ENCODE peak calls at places on chromosomes 11 and 22, in four cellular contexts. L, E, P and O are unnamed samples.

GRCh38 chr11:130209944-130210854 is 50.6 kb downstream of the ST14 start:
- DNase-seq in P (no peak), E (no peak), L (no peak), O (no peak)

GRCh38 chr11:61293869-61294716 is 1.0 kb downstream of the VWCE start:
- DNase-seq in L (peak; percentile 25), P (peak; percentile 35), E (no peak), O (peak; percentile 57)

GRCh38 chr11:117823294-117823940 is 1.1 kb downstream of the FXYD2 start:
- DNase-seq in P (no peak), E (no peak), L (no peak), O (peak; percentile 39)

GRCh38 chr11:38173671-38174070 is 1575.6 kb upstream of the RAG2 start:
- DNase-seq in P (no peak), E (no peak), L (no peak), O (peak; percentile 3)

GRCh38 chr11:61602775-61603569 is 22.1 kb upstream of the SYT7 start:
- DNase-seq in E (no peak), L (peak; percentile 55), P (peak; percentile 97), O (no peak)

GRCh38 chr11:68855205-68855978 is 13.7 kb upstream of the CPT1A start:
- DNase-seq in P (peak; percentile 47), L (no peak), E (no peak), O (peak; percentile 60)

GRCh38 chr11:103619480-103619879 is 417.0 kb upstream of the DDI1 start:
- DNase-seq in L (no peak), E (no peak), P (no peak), O (no peak)

GRCh38 chr11:92735039-92735438 is 234.4 kb upstream of the MTNR1B start:
- DNase-seq in L (no peak), P (no peak), E (no peak), O (peak; percentile 20)

GRCh38 chr11:13939952-13940610 is 22.4 kb upstream of the SPON1 start:
- DNase-seq in E (no peak), P (no peak), L (peak; percentile 66), O (no peak)

GRCh38 chr11:120210651-120211521 is at the start of gene OAF:
- DNase-seq in P (peak; percentile 87), E (no peak), L (peak; percentile 77), O (peak; percentile 94)

GRCh38 chr22:26952654-26953379 is 295.4 kb downstream of the MIAT start:
- DNase-seq in E (no peak), L (no peak), P (no peak), O (peak; percentile 59)

GRCh38 chr22:18057568-18058209 is 20.1 kb upstream of the PEX26 start:
- DNase-seq in L (no peak), E (no peak), P (peak; percentile 100), O (no peak)

GRCh38 chr11:36363361-36364272 is 67.5 kb downstream of the PRR5L start:
- DNase-seq in P (peak; percentile 83), L (peak; percentile 30), E (no peak), O (peak; percentile 69)

GRCh38 chr11:78767409-78767932 is 192.8 kb upstream of the NARS2 start:
- DNase-seq in L (no peak), E (no peak), P (peak; percentile 16), O (no peak)

GRCh38 chr22:47174671-47175111 is 412.2 kb downstream of the TBC1D22A start:
- DNase-seq in P (no peak), L (no peak), E (no peak), O (no peak)

GRCh38 chr22:37623075-37624016 is 14.7 kb downstream of the GGA1 start:
- DNase-seq in E (no peak), P (no peak), L (peak; percentile 69), O (peak; percentile 86)

GRCh38 chr11:84607975-84608787 is 1019.0 kb downstream of the DLG2 start:
- DNase-seq in L (no peak), P (no peak), E (no peak), O (no peak)

GRCh38 chr11:73203790-73204189 is 14.3 kb upstream of the P2RY2 start:
- DNase-seq in P (no peak), E (no peak), L (no peak), O (no peak)

DNA sequence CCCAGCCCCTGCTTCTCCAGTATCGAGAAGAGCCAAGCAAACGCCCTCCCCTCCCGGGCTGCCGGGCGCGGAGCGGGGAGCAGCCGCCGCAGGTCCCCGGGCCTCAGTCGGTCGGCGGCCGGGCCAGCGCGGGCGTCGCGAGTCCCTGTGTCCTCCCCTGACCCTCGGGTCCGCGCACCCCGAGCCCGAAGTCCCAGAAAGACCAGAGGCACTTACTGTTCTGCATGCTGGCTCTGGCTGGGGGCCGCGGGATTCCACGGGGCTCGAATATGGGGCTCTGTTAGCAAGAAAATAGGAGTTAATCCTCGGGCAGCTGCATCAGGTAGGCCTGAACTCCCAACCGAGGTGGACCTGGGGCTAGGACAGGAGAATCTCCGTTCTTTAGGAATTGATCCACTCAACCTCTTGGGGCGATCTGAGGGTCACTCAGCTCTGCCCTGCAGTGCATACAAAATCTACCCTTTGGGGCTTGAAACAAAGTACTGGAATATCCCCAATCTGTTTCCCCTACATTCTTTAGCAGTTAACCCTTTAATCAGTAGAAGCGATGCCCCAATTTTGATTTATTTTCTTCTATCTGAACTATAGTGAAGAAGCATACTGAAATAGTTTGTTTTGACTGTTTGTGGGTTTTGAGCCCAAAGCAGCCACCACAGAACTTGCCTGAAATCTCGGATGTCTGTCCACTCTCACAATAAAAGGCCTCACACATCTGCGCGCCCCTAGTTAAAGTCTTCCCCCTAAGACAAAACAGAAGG is 4.8 kb downstream of the PAX6 start:
- DNase-seq in E (no peak), P (peak; percentile 23), L (no peak), O (peak; percentile 45)
- TF ChIP-seq EZH2 in E (no peak), P (peak; percentile 74), L (no peak), O (peak; percentile 24)

GRCh38 chr11:18046116-18046777 is at the start of gene TPH1:
- DNase-seq in E (no peak), P (peak; percentile 89), L (peak; percentile 16), O (peak; percentile 79)
- TF ChIP-seq EZH2 in E (no peak), P (no peak), L (no peak), O (peak; percentile 84)

GRCh38 chr22:40224702-40225101 is 47.0 kb downstream of the TNRC6B start:
- DNase-seq in L (no peak), P (peak; percentile 59), E (no peak), O (no peak)
- TF ChIP-seq EZH2 in L (no peak), P (no peak), E (no peak), O (no peak)

GRCh38 chr11:623999-624704 is 603 bp downstream of the CDHR5 start:
- DNase-seq in L (peak; percentile 49), P (no peak), E (no peak), O (no peak)
- TF ChIP-seq EZH2 in L (no peak), P (no peak), E (no peak), O (no peak)

GRCh38 chr22:49986325-49986724 is 25.8 kb downstream of the PIM3 start:
- DNase-seq in L (no peak), E (no peak), P (no peak), O (no peak)

GRCh38 chr22:49977578-49977977 is 17.0 kb downstream of the PIM3 start:
- DNase-seq in L (no peak), E (no peak), P (no peak), O (no peak)

GRCh38 chr22:49979587-49980264 is 19.2 kb downstream of the PIM3 start:
- DNase-seq in E (no peak), P (peak; percentile 29), L (no peak), O (peak; percentile 73)

DNA sequence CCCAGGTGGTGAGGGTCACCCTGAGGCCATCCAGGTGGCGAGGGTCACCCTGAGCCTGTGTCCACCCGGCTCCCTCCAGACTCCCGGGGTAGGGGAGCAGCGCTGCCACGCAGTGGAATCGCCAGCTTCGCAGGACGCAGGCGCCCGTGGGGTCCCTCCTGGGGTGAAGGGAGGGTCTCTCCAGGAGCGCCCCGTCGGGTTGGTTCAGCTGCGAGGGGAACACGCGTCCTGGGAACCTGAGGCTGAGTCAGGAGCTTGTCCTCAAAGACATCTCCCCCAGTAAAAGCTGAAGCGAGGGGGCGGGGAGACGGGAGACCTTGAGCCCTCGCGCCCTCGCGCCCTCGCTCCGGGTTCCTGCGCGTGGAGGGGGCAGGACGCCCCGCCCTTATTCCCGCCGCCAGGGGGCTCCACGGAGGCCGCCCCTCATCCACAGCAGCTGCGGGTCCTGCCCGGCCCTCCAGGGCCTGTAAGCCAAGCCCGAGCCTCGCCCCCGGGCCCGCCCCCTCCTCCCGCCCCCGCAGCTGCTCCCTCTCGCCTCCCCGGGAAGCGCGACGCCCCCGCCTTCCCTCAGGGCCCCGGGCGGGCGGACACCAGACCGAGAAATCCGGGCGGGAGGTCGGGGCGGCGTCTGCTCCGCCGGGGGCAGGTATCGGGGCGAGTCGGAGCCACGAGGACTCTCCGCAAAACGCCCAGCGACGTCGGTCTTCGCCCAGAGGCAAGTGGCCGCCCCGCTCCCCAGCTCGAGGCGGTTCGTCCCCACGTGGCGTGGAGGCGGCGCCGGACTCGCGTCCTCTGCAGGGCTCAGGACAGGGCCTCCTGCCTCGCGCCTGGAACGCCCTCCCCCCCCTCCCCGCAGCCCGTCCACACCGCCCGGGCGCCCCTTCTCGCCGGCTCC is 22.8 kb downstream of the PIM3 start:
- DNase-seq in L (no peak), E (no peak), P (no peak), O (peak; percentile 65)
- TF ChIP-seq EZH2 in L (no peak), E (no peak), P (peak; percentile 73), O (peak; percentile 85)

DNA sequence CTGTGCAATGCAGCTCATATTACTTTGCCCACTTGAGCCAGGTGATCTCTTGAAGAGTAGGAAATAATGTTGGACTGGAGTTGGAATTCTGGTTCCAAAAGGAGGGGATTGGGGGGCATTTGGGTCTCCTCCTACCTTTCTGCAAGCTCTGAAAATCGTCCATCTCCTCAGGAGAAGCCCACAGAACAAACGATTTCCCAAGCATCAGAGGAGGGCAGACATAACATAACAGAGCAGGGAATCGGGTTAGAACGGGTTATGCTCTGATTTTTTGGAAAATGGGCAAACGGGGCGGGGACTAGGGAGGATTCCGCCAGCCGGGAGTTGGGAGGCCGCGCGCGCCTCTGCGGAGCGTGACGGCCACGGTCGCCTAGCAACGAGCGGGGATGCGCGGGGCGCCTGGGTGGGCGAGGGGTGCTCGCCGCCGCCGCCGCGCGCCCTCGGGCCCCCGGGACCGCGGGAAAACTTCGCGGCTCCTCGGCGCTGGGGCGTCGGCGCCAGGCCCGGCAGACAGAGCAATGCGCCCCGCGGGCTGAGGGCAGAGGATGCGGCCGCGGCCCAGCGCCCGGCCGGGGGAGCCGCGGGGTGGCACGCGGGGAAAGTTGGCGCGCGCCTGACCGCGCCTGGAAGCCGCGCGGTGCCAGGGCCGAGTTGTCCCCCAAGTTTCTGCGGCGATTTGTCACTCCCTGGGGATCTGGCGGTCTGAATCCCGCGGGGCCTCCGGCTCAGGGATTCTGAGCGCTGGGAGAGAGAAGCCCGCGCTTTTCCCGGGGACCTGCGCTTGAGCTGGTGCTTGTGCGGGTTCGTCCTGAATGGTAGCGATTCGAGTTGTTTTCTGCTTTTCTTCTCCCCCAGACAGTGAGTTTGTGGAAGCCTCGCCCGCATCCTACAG is 27.8 kb upstream of the AMOTL1 start:
- DNase-seq in E (no peak), L (no peak), P (no peak), O (peak; percentile 81)
- TF ChIP-seq EZH2 in E (no peak), L (no peak), P (peak; percentile 37), O (peak; percentile 69)

GRCh38 chr11:94730153-94730552 is 38.0 kb upstream of the AMOTL1 start:
- DNase-seq in L (no peak), P (no peak), E (no peak), O (no peak)
- TF ChIP-seq EZH2 in L (no peak), P (no peak), E (no peak), O (no peak)

GRCh38 chr11:26335903-26336302 is 4.0 kb downstream of the ANO3 start:
- DNase-seq in P (no peak), L (no peak), E (no peak), O (no peak)

GRCh38 chr11:26330255-26330654 is 1.7 kb upstream of the ANO3 start:
- DNase-seq in P (no peak), E (no peak), L (no peak), O (no peak)

GRCh38 chr11:26333906-26334305 is 2.0 kb downstream of the ANO3 start:
- DNase-seq in P (no peak), L (no peak), E (no peak), O (no peak)

GRCh38 chr11:26332572-26332915 is 614 bp downstream of the ANO3 start:
- DNase-seq in P (peak; percentile 10), L (no peak), E (no peak), O (no peak)

GRCh38 chr11:26331911-26332571 is at the start of gene ANO3:
- DNase-seq in P (peak; percentile 84), E (no peak), L (peak; percentile 72), O (peak; percentile 98)
- TF ChIP-seq EZH2 in P (no peak), E (peak; percentile 40), L (no peak), O (no peak)